ENCODE peak calls at places on chromosomes 2 and 18, in five cellular contexts. I is heart right ventricle, N is psoas muscle, S is esophagus squamous epithelium, D is sigmoid colon. H is an unnamed sample.

GRCh38 chr2:39688181-39688580 is 22.5 kb downstream of the TMEM178A start:
- DNase-seq in I (no peak), N (no peak), S (no peak), D (no peak), H (no peak)

GRCh38 chr2:138421971-138422335 is 79.6 kb upstream of the SPOPL start:
- DNase-seq in I (no peak), N (no peak), S (no peak), D (no peak), H (peak; percentile 21)

GRCh38 chr2:37819228-37819627 is 105.9 kb upstream of the RMDN2 start:
- DNase-seq in I (no peak), N (no peak), S (no peak), D (no peak), H (no peak)

GRCh38 chr2:54772110-54772509 is 48.6 kb downstream of the EML6 start:
- DNase-seq in I (no peak), N (no peak), S (no peak), D (no peak), H (no peak)

GRCh38 chr18:21682276-21683051 is 22.1 kb downstream of the ABHD3 start:
- DNase-seq in I (peak; percentile 9), N (no peak), S (no peak), D (no peak), H (peak; percentile 49)

GRCh38 chr2:74513605-74514367 is 464 bp upstream of the TLX2 start:
- DNase-seq in I (no peak), N (no peak), S (no peak), D (peak; percentile 60), H (no peak)

GRCh38 chr2:205283721-205284270 is 398.5 kb upstream of the NRP2 start:
- DNase-seq in I (no peak), N (no peak), S (no peak), D (no peak), H (no peak)

GRCh38 chr2:195620499-195620898 is 36.5 kb upstream of the SLC39A10 start:
- DNase-seq in I (no peak), N (no peak), S (no peak), D (no peak), H (no peak)

GRCh38 chr2:154974041-154974440 is 275.5 kb downstream of the KCNJ3 start:
- DNase-seq in I (no peak), N (no peak), S (no peak), D (no peak), H (no peak)

GRCh38 chr2:8616084-8616419 is 65.8 kb upstream of the ID2 start:
- DNase-seq in I (no peak), N (no peak), S (no peak), D (peak; percentile 22), H (no peak)

GRCh38 chr2:60096556-60096955 is 456.9 kb downstream of the BCL11A start:
- DNase-seq in I (no peak), N (no peak), S (no peak), D (no peak), H (no peak)

GRCh38 chr2:157087373-157088005 is 170.0 kb upstream of the GALNT5 start:
- DNase-seq in I (peak; percentile 23), N (peak; percentile 36), S (no peak), D (no peak), H (no peak)

GRCh38 chr2:209818939-209819338 is 47.3 kb downstream of the UNC80 start:
- DNase-seq in I (no peak), N (no peak), S (no peak), D (no peak), H (no peak)

GRCh38 chr2:85057236-85057635 is 76.0 kb upstream of the TCF7L1 start:
- DNase-seq in I (no peak), N (no peak), S (no peak), D (no peak), H (no peak)

GRCh38 chr2:119265693-119266066 is 42.0 kb downstream of the STEAP3 start:
- DNase-seq in I (no peak), N (no peak), S (no peak), D (no peak), H (no peak)

GRCh38 chr2:204195498-204195897 is 258.9 kb downstream of the ICOS start:
- DNase-seq in I (no peak), N (no peak), S (no peak), D (no peak), H (no peak)

GRCh38 chr18:46174317-46175039 is 70.3 kb downstream of the HAUS1 start:
- DNase-seq in I (no peak), N (peak; percentile 51), S (no peak), D (no peak), H (peak; percentile 75)

GRCh38 chr18:36089001-36089400 is 21.6 kb upstream of the RPRD1A start:
- DNase-seq in I (no peak), N (no peak), S (no peak), D (no peak), H (no peak)

GRCh38 chr18:28163201-28163778 is 13.6 kb downstream of the CDH2 start:
- DNase-seq in I (peak; percentile 37), N (no peak), S (no peak), D (no peak), H (no peak)

GRCh38 chr2:120384486-120385354 is 38.8 kb downstream of the INHBB start:
- DNase-seq in I (no peak), N (no peak), S (no peak), D (peak; percentile 54), H (peak; percentile 40)

GRCh38 chr2:61720911-61721310 is 132.9 kb downstream of the FAM161A start:
- DNase-seq in I (no peak), N (no peak), S (no peak), D (no peak), H (no peak)

GRCh38 chr2:207008105-207008990 is 69.0 kb downstream of the CPO start:
- DNase-seq in I (no peak), N (no peak), S (no peak), D (no peak), H (no peak)

GRCh38 chr2:75560768-75561565 is at the start of gene EVA1A:
- DNase-seq in I (peak; percentile 46), N (peak; percentile 30), S (no peak), D (no peak), H (peak; percentile 72)

GRCh38 chr2:230901006-230901405 is 24.0 kb downstream of the GPR55 start:
- DNase-seq in I (no peak), N (no peak), S (no peak), D (peak; percentile 10), H (no peak)

GRCh38 chr2:101442667-101443061 is 32.2 kb downstream of the RFX8 start:
- DNase-seq in I (no peak), N (no peak), S (no peak), D (no peak), H (no peak)

GRCh38 chr2:157866202-157866601 is 9.9 kb downstream of the ACVR1 start:
- DNase-seq in I (peak; percentile 19), N (no peak), S (no peak), D (no peak), H (no peak)

GRCh38 chr2:174333502-174334277 is 1.1 kb upstream of the SP9 start:
- DNase-seq in I (no peak), N (no peak), S (no peak), D (no peak), H (no peak)

GRCh38 chr2:174332607-174333001 is 2.1 kb upstream of the SP9 start:
- DNase-seq in I (no peak), N (no peak), S (no peak), D (no peak), H (no peak)

GRCh38 chr2:174331731-174332606 is 2.8 kb upstream of the SP9 start:
- DNase-seq in I (no peak), N (no peak), S (no peak), D (no peak), H (no peak)

GRCh38 chr2:174334278-174334715 is 457 bp upstream of the SP9 start:
- DNase-seq in I (no peak), N (no peak), S (no peak), D (no peak), H (no peak)

DNA sequence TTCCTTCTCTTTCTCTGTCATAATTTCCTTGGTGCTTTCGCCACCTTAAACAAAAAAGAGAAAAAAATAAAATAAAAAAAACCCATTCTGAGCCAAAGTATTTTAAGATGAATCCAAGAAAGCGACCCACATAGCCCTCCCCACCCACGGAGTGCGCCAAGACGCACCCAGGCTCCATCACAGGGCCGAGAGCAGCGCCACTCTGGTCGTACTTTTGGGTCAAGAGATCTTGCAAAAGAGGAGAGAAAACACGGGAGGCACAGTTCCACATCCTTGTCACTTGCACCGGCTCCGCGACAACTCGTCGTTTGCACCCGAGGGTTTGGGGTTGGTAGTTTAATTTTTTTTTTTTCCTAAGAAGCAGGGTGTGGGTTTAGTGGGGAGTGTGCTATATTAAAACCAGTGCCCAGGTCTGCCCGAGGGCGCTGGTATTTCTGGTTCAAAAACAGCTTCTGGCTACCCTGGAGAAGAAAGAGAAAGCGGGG is 1.7 kb upstream of the SP9 start:
- DNase-seq in I (no peak), N (no peak), S (no peak), D (no peak), H (no peak)
- H3K4me1 ChIP-seq in I (peaks cover 35% of the 10 kb centered on the region), N (peaks cover 24% of the 10 kb centered on the region), S (peaks cover 72% of the 10 kb centered on the region), D (peaks cover 64% of the 10 kb centered on the region), H (peaks cover 37% of the 10 kb centered on the region)

DNA sequence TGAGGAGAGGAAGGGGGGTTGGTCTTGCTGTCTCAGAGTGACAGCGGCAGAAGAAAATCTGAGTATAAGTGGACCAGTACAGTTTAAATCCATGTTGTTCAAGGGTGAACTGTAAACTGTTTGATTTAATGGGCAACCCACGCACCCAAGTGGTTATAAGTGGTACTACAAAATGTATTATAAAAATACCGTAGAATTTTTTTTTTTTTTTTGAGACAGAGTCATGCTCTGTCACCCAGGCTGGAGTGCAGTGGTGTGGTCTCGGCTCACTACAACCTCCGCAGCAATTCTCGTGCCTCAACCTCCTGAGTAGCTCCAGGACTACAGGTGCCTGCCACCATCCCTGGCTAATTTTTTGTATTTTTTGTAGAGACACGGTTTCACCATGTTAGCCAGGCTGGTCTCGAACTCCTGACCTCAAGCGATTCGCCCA is 2.1 kb upstream of the CHCHD5 start:
- DNase-seq in I (peak; percentile 24), N (no peak), S (no peak), D (no peak), H (peak; percentile 75)
- TF ChIP-seq CTCF in I (peak; percentile 70), N (peak; percentile 66), S (peak; percentile 70), D (peak; percentile 33), H (peak; percentile 53)

DNA sequence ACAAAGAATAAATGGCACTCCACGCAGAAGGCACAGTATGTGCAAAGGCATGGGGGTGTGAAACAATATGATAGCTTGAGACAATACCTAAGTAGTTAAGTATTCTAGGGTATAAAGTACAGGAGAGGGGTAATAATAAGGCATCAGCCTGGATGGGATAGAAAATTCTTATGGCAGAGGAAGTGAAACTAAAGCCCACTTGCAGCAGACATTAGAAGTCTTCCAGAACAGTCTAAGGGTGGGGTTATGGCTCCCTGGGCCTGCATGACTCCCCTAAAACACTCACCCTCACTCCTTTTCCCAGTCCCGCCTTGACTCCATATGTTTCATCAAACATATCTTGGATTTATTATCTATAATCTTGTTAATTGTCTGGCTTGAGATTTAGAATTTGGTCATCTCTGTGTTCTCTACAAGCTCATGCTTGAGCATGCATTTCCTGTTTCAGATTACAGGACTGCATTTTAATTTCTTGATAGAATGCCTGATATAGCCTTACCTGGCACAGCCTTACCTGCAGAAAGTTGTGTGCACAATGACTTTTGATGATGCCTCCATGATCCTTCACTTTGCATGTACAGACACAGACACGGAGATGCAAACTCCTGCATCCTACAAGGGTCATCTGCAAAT is 28.5 kb upstream of the TMBIM1 start:
- DNase-seq in I (no peak), N (no peak), S (no peak), D (no peak), H (no peak)
- H3K4me1 ChIP-seq in I (peaks cover 25% of the 10 kb centered on the region), N (peaks cover 3% of the 10 kb centered on the region), S (peaks cover 33% of the 10 kb centered on the region), D (peaks cover 15% of the 10 kb centered on the region), H (peaks cover 25% of the 10 kb centered on the region)

DNA sequence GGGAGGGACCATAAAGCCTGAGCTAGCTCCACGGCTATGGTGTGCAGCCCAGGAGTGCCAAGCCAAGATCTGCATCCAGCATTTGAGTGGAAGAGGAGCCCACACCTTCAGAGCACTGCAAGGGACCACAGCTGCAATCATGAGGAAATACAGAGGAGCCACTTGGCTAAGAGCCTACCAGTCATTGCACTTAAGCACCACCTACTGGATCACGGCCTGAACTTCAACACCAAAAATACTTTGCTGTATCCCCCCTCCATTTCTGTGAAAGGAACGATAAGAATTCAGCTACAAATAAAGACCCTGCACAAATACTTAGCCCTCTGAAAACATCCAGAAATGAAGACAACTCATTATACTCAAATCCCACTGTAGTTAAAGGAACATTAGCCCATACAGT is 545.3 kb downstream of the TSN start:
- DNase-seq in I (no peak), N (no peak), S (no peak), D (no peak), H (no peak)
- TF ChIP-seq CTCF in I (no peak), N (no peak), S (no peak), D (no peak), H (no peak)